ENCODE peak calls at places on chromosomes 16 and 17, in seven cellular contexts. One of them, this sample, is unnamed.

GRCh38 chr16:85970712-85971220 is 71.8 kb downstream of the IRF8 start:
- DNase-seq in fibroblast of lung: peak
- DNase-seq in GM23248: no peak
- DNase-seq in adipocyte: no peak
- DNase-seq in PC-3: peak
- DNase-seq in NT2/D1: no peak
- DNase-seq in IMR-90: peak
- DNase-seq in this sample: no peak

GRCh38 chr16:25097304-25097988 is 14.1 kb upstream of the LCMT1 start:
- DNase-seq in fibroblast of lung: peak
- DNase-seq in GM23248: peak
- DNase-seq in adipocyte: peak
- DNase-seq in PC-3: no peak
- DNase-seq in NT2/D1: no peak
- DNase-seq in IMR-90: peak
- DNase-seq in this sample: no peak

GRCh38 chr16:89357055-89357454 is 133.3 kb downstream of the ANKRD11 start:
- DNase-seq in fibroblast of lung: no peak
- DNase-seq in GM23248: no peak
- DNase-seq in adipocyte: no peak
- DNase-seq in PC-3: peak
- DNase-seq in NT2/D1: no peak
- DNase-seq in IMR-90: no peak
- DNase-seq in this sample: peak

GRCh38 chr16:57357330-57358151 is 1.0 kb upstream of the CCL22 start:
- DNase-seq in fibroblast of lung: no peak
- DNase-seq in GM23248: no peak
- DNase-seq in adipocyte: no peak
- DNase-seq in PC-3: no peak
- DNase-seq in NT2/D1: no peak
- DNase-seq in IMR-90: no peak
- DNase-seq in this sample: no peak

GRCh38 chr17:65283704-65284103 is 146.5 kb downstream of the RGS9 start:
- DNase-seq in fibroblast of lung: peak
- DNase-seq in GM23248: peak
- DNase-seq in adipocyte: no peak
- DNase-seq in PC-3: peak
- DNase-seq in NT2/D1: no peak
- DNase-seq in IMR-90: peak
- DNase-seq in this sample: peak

GRCh38 chr16:79286646-79287423 is 313.7 kb downstream of the MAF start:
- DNase-seq in fibroblast of lung: no peak
- DNase-seq in GM23248: no peak
- DNase-seq in adipocyte: no peak
- DNase-seq in PC-3: no peak
- DNase-seq in NT2/D1: no peak
- DNase-seq in IMR-90: no peak
- DNase-seq in this sample: peak

GRCh38 chr16:1215574-1216295 is 9.3 kb downstream of the TPSG1 start:
- DNase-seq in fibroblast of lung: no peak
- DNase-seq in GM23248: no peak
- DNase-seq in adipocyte: no peak
- DNase-seq in PC-3: no peak
- DNase-seq in NT2/D1: no peak
- DNase-seq in IMR-90: no peak
- DNase-seq in this sample: no peak

GRCh38 chr17:63120406-63120805 is 154.4 kb downstream of the TANC2 start:
- DNase-seq in fibroblast of lung: peak
- DNase-seq in GM23248: peak
- DNase-seq in adipocyte: peak
- DNase-seq in PC-3: peak
- DNase-seq in NT2/D1: no peak
- DNase-seq in IMR-90: peak
- DNase-seq in this sample: no peak

GRCh38 chr17:44996304-44996703 is 28.2 kb upstream of the C1QL1 start:
- DNase-seq in fibroblast of lung: no peak
- DNase-seq in GM23248: no peak
- DNase-seq in adipocyte: no peak
- DNase-seq in PC-3: no peak
- DNase-seq in NT2/D1: no peak
- DNase-seq in IMR-90: no peak
- DNase-seq in this sample: no peak

GRCh38 chr16:78761427-78761826 is 662.0 kb downstream of the WWOX start:
- DNase-seq in fibroblast of lung: no peak
- DNase-seq in GM23248: no peak
- DNase-seq in adipocyte: no peak
- DNase-seq in PC-3: no peak
- DNase-seq in NT2/D1: no peak
- DNase-seq in IMR-90: no peak
- DNase-seq in this sample: no peak

GRCh38 chr17:15920758-15921239 is 24.1 kb upstream of the ADORA2B start:
- DNase-seq in fibroblast of lung: peak
- DNase-seq in GM23248: peak
- DNase-seq in adipocyte: peak
- DNase-seq in PC-3: peak
- DNase-seq in NT2/D1: no peak
- DNase-seq in IMR-90: peak
- DNase-seq in this sample: no peak

GRCh38 chr16:48291303-48291702 is 44.0 kb upstream of the ABCC11 start:
- DNase-seq in fibroblast of lung: peak
- DNase-seq in GM23248: peak
- DNase-seq in adipocyte: no peak
- DNase-seq in PC-3: no peak
- DNase-seq in NT2/D1: no peak
- DNase-seq in IMR-90: peak
- DNase-seq in this sample: no peak

GRCh38 chr16:82628741-82629140 is 2.0 kb downstream of the CDH13 start:
- DNase-seq in fibroblast of lung: no peak
- DNase-seq in GM23248: no peak
- DNase-seq in adipocyte: no peak
- DNase-seq in PC-3: no peak
- DNase-seq in NT2/D1: no peak
- DNase-seq in IMR-90: no peak
- DNase-seq in this sample: no peak

GRCh38 chr17:17580662-17581470 is 10.6 kb downstream of the PEMT start:
- DNase-seq in fibroblast of lung: no peak
- DNase-seq in GM23248: peak
- DNase-seq in adipocyte: peak
- DNase-seq in PC-3: peak
- DNase-seq in NT2/D1: no peak
- DNase-seq in IMR-90: peak
- DNase-seq in this sample: no peak
- H3K9ac ChIP-seq in fibroblast of lung: no peak
- H3K9ac ChIP-seq in GM23248: no peak
- H3K9ac ChIP-seq in adipocyte: peak
- H3K9ac ChIP-seq in PC-3: peak
- H3K9ac ChIP-seq in NT2/D1: peak
- H3K9ac ChIP-seq in IMR-90: no peak
- H3K9ac ChIP-seq in this sample: no peak

GRCh38 chr17:58329035-58329807 is 626 bp upstream of the TSPOAP1 start:
- DNase-seq in fibroblast of lung: no peak
- DNase-seq in GM23248: no peak
- DNase-seq in adipocyte: no peak
- DNase-seq in PC-3: no peak
- DNase-seq in NT2/D1: no peak
- DNase-seq in IMR-90: no peak
- DNase-seq in this sample: no peak
- H3K9ac ChIP-seq in fibroblast of lung: no peak
- H3K9ac ChIP-seq in GM23248: no peak
- H3K9ac ChIP-seq in adipocyte: no peak
- H3K9ac ChIP-seq in PC-3: no peak
- H3K9ac ChIP-seq in NT2/D1: no peak
- H3K9ac ChIP-seq in IMR-90: no peak
- H3K9ac ChIP-seq in this sample: no peak

DNA sequence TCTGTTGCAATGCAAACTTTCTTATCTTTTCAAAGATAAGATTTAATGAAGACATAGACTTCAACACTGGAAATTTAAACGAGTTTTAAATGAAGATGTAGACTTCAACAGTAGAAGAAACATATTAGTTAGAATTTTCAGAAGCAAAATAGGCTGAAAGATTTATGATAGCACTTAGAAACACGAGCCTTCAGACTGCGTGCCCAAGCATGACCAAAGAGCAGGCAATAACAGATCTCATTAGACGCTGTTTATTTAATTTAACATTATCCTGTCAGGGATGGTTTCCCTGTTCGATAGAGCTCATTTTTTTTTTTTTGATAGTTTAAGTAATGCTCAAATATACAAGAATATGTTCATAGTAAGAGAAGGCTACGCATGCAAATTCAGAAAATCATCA is 604.7 kb upstream of the SOX9 start:
- DNase-seq in fibroblast of lung: no peak
- DNase-seq in GM23248: no peak
- DNase-seq in adipocyte: no peak
- DNase-seq in PC-3: no peak
- DNase-seq in NT2/D1: no peak
- DNase-seq in IMR-90: no peak
- DNase-seq in this sample: no peak
- H3K9ac ChIP-seq in fibroblast of lung: no peak
- H3K9ac ChIP-seq in GM23248: no peak
- H3K9ac ChIP-seq in adipocyte: no peak
- H3K9ac ChIP-seq in PC-3: no peak
- H3K9ac ChIP-seq in NT2/D1: no peak
- H3K9ac ChIP-seq in IMR-90: no peak
- H3K9ac ChIP-seq in this sample: no peak

GRCh38 chr17:80892900-80893603 is 98.6 kb upstream of the CHMP6 start:
- DNase-seq in fibroblast of lung: peak
- DNase-seq in GM23248: peak
- DNase-seq in adipocyte: peak
- DNase-seq in PC-3: peak
- DNase-seq in NT2/D1: no peak
- DNase-seq in IMR-90: peak
- DNase-seq in this sample: no peak

GRCh38 chr17:80893604-80894438 is 97.8 kb upstream of the CHMP6 start:
- DNase-seq in fibroblast of lung: no peak
- DNase-seq in GM23248: no peak
- DNase-seq in adipocyte: no peak
- DNase-seq in PC-3: no peak
- DNase-seq in NT2/D1: no peak
- DNase-seq in IMR-90: no peak
- DNase-seq in this sample: no peak

GRCh38 chr17:80895366-80895765 is 96.3 kb upstream of the CHMP6 start:
- DNase-seq in fibroblast of lung: no peak
- DNase-seq in GM23248: no peak
- DNase-seq in adipocyte: no peak
- DNase-seq in PC-3: no peak
- DNase-seq in NT2/D1: no peak
- DNase-seq in IMR-90: no peak
- DNase-seq in this sample: no peak

GRCh38 chr17:80894439-80894721 is 97.3 kb upstream of the CHMP6 start:
- DNase-seq in fibroblast of lung: no peak
- DNase-seq in GM23248: peak
- DNase-seq in adipocyte: no peak
- DNase-seq in PC-3: no peak
- DNase-seq in NT2/D1: no peak
- DNase-seq in IMR-90: no peak
- DNase-seq in this sample: no peak

GRCh38 chr17:80894726-80895125 is 96.9 kb upstream of the CHMP6 start:
- DNase-seq in fibroblast of lung: no peak
- DNase-seq in GM23248: no peak
- DNase-seq in adipocyte: no peak
- DNase-seq in PC-3: no peak
- DNase-seq in NT2/D1: no peak
- DNase-seq in IMR-90: no peak
- DNase-seq in this sample: no peak
- H3K9ac ChIP-seq in fibroblast of lung: no peak
- H3K9ac ChIP-seq in GM23248: no peak
- H3K9ac ChIP-seq in adipocyte: no peak
- H3K9ac ChIP-seq in PC-3: no peak
- H3K9ac ChIP-seq in NT2/D1: no peak
- H3K9ac ChIP-seq in IMR-90: no peak
- H3K9ac ChIP-seq in this sample: no peak

GRCh38 chr16:4115941-4116327 is 308 bp downstream of the ADCY9 start:
- DNase-seq in fibroblast of lung: no peak
- DNase-seq in GM23248: no peak
- DNase-seq in adipocyte: no peak
- DNase-seq in PC-3: no peak
- DNase-seq in NT2/D1: no peak
- DNase-seq in IMR-90: no peak
- DNase-seq in this sample: no peak

GRCh38 chr16:4115209-4115940 is 867 bp downstream of the ADCY9 start:
- DNase-seq in fibroblast of lung: peak
- DNase-seq in GM23248: peak
- DNase-seq in adipocyte: peak
- DNase-seq in PC-3: peak
- DNase-seq in NT2/D1: no peak
- DNase-seq in IMR-90: peak
- DNase-seq in this sample: peak

GRCh38 chr16:4116328-4117249 is at the start of gene ADCY9:
- DNase-seq in fibroblast of lung: peak
- DNase-seq in GM23248: peak
- DNase-seq in adipocyte: peak
- DNase-seq in PC-3: peak
- DNase-seq in NT2/D1: peak
- DNase-seq in IMR-90: peak
- DNase-seq in this sample: peak

GRCh38 chr16:4113358-4114256 is 2.6 kb downstream of the ADCY9 start:
- DNase-seq in fibroblast of lung: no peak
- DNase-seq in GM23248: peak
- DNase-seq in adipocyte: no peak
- DNase-seq in PC-3: no peak
- DNase-seq in NT2/D1: no peak
- DNase-seq in IMR-90: no peak
- DNase-seq in this sample: no peak

DNA sequence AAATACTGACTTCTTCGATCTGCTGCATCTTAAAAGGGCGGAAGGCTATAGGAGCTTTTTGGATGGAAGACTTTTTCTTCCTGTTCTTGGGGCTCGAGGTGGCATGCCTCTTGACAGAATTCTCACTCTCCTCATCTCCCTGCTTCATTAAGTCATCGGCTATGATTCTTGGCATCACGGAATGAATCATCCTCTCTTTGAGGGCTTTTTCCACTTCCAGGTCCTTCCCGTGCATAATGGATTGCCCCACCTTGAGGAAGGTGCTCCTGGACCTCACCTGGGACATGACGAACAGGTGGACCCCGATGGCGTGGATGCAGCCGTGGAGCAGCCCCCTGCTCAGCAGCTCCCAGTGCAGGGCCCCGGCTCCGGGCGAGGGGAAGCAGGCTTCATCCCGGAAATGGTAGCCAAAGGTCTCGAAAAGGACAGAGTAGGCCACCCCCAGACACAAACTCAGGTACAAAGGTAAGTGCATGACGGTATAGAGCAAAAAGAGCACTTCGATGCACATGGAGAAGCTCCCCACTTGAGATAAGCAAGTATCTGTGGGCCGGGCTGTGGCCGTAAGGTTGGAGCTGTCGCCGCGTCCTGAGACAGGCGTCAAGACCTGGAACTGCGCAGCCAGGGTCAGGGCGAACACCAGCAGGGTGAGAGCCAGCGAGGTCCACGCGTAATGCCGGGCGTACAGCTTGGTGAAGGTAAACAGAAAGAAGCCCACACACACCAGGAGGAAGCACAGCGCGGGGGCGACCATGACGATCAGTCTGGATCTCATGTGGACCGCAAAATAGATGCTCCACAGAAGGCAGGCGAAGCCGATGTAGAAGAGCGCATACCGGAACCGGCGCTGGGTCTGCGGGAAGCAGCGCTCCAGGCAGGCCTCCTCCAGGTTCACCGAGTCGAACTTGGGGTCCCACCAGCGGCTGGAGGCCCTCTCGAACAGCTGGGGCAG is 1.7 kb downstream of the ADCY9 start:
- DNase-seq in fibroblast of lung: no peak
- DNase-seq in GM23248: peak
- DNase-seq in adipocyte: no peak
- DNase-seq in PC-3: no peak
- DNase-seq in NT2/D1: no peak
- DNase-seq in IMR-90: no peak
- DNase-seq in this sample: no peak
- H3K9ac ChIP-seq in fibroblast of lung: peak
- H3K9ac ChIP-seq in GM23248: peak
- H3K9ac ChIP-seq in adipocyte: peak
- H3K9ac ChIP-seq in PC-3: no peak
- H3K9ac ChIP-seq in NT2/D1: peak
- H3K9ac ChIP-seq in IMR-90: no peak
- H3K9ac ChIP-seq in this sample: no peak